ENCODE peak calls at places on chromosomes 13 and 19, in six cellular contexts. H is NCI-H460; R is CD4-positive, alpha-beta T cell; C is adipocyte; E is GM23248; U is OCI-LY7. K is an unnamed sample.

GRCh38 chr19:31226536-31226935 is 122.7 kb downstream of the TSHZ3 start:
- DNase-seq in H (no peak), R (no peak), C (no peak), E (no peak), U (no peak), K (peak)

GRCh38 chr19:5386841-5387240 is 46.2 kb upstream of the PTPRS start:
- DNase-seq in H (no peak), R (no peak), C (no peak), E (no peak), U (no peak), K (no peak)

GRCh38 chr13:21868823-21869222 is 197.9 kb downstream of the FGF9 start:
- DNase-seq in H (no peak), R (no peak), C (no peak), E (no peak), U (no peak), K (no peak)

GRCh38 chr19:45451181-45451849 is 16.5 kb upstream of the FOSB start:
- DNase-seq in H (no peak), R (peak), C (peak), E (peak), U (peak), K (peak)

GRCh38 chr13:36344173-36344572 is 2.0 kb downstream of the SPART start:
- DNase-seq in H (peak), R (no peak), C (peak), E (peak), U (no peak), K (peak)

GRCh38 chr13:109545964-109546363 is 240.4 kb downstream of the IRS2 start:
- DNase-seq in H (no peak), R (no peak), C (no peak), E (no peak), U (no peak), K (no peak)

GRCh38 chr19:31262673-31263308 is 86.4 kb downstream of the TSHZ3 start:
- DNase-seq in H (no peak), R (no peak), C (peak), E (no peak), U (no peak), K (no peak)

GRCh38 chr19:1616396-1616795 is 11.1 kb upstream of the UQCR11 start:
- DNase-seq in H (no peak), R (no peak), C (no peak), E (no peak), U (no peak), K (peak)

GRCh38 chr19:45753548-45753947 is 15.5 kb downstream of the SIX5 start:
- DNase-seq in H (no peak), R (no peak), C (peak), E (no peak), U (peak), K (no peak)